ENCODE peak calls at places on chromosome 17, in nine cellular contexts. D, Y, S, U, J, M, Z, F and O are unnamed samples.

GRCh38 chr17:55005520-55005919 is 37.0 kb downstream of the STXBP4 start:
- DNase-seq in J (no peak), D (no peak), U (no peak), M (no peak), Z (no peak), S (peak), Y (no peak), F (no peak), O (no peak)

GRCh38 chr17:3557768-3558583 is at the start of gene TRPV3:
- DNase-seq in S (no peak), J (peak), M (peak), D (no peak), U (no peak), Z (no peak), Y (peak), F (no peak), O (no peak)

GRCh38 chr17:47948706-47949196 is 7.4 kb downstream of the PNPO start:
- DNase-seq in Z (no peak), D (peak), S (no peak), F (no peak), U (no peak), Y (peak), M (peak), J (peak), O (no peak)

GRCh38 chr17:78411241-78411855 is 32.9 kb downstream of the PGS1 start:
- DNase-seq in F (no peak), J (peak), Y (no peak), M (peak), U (no peak), S (no peak), D (no peak), Z (no peak), O (no peak)

GRCh38 chr17:74429604-74430384 is 2.1 kb upstream of the GPRC5C start:
- DNase-seq in Y (no peak), U (no peak), M (peak), Z (no peak), F (no peak), J (no peak), D (no peak), S (no peak), O (no peak)

GRCh38 chr17:35297666-35298065 is 54.8 kb downstream of the SLFN5 start:
- DNase-seq in D (no peak), S (no peak), F (no peak), Y (no peak), Z (no peak), M (no peak), J (no peak), U (no peak), O (no peak)

GRCh38 chr17:75159196-75160031 is 5.1 kb upstream of the JPT1 start:
- DNase-seq in U (no peak), F (peak), J (peak), S (no peak), Z (no peak), Y (peak), M (peak), D (no peak), O (no peak)

GRCh38 chr17:71703701-71704100 is 417.1 kb upstream of the SOX9 start:
- DNase-seq in M (no peak), U (no peak), Z (no peak), J (no peak), D (no peak), Y (no peak), S (no peak), F (no peak), O (no peak)

GRCh38 chr17:42313773-42314566 is 25.7 kb downstream of the STAT5A start:
- DNase-seq in D (no peak), U (no peak), S (no peak), F (no peak), Y (no peak), Z (no peak), J (no peak), M (peak), O (no peak)

GRCh38 chr17:20208717-20209116 is 199.6 kb downstream of the SPECC1 start:
- DNase-seq in M (peak), J (no peak), D (no peak), Z (no peak), S (no peak), Y (no peak), U (no peak), F (no peak), O (no peak)

GRCh38 chr17:19014628-19015215 is 10.2 kb upstream of the FAM83G start:
- DNase-seq in D (no peak), F (no peak), M (peak), Z (no peak), Y (no peak), S (no peak), U (no peak), J (no peak), O (no peak)

GRCh38 chr17:6574689-6575595 is 18.6 kb upstream of the PITPNM3 start:
- DNase-seq in S (peak), U (no peak), F (no peak), D (no peak), Y (no peak), M (peak), J (no peak), Z (no peak), O (no peak)

GRCh38 chr17:39939588-39940419 is 12.3 kb downstream of the LRRC3C start:
- DNase-seq in J (no peak), D (peak), U (no peak), Y (no peak), F (no peak), Z (no peak), S (peak), M (no peak), O (no peak)

GRCh38 chr17:51044964-51045363 is 75.7 kb downstream of the SPAG9 start:
- DNase-seq in F (no peak), U (no peak), D (no peak), Y (no peak), S (no peak), M (no peak), Z (no peak), J (no peak), O (no peak)

GRCh38 chr17:19533718-19534561 is at the start of gene SLC47A1:
- DNase-seq in D (peak), Y (no peak), F (no peak), U (no peak), Z (no peak), M (peak), S (no peak), J (no peak), O (no peak)

GRCh38 chr17:3981455-3981854 is 17.2 kb upstream of the ATP2A3 start:
- DNase-seq in S (no peak), Y (no peak), J (peak), F (no peak), U (no peak), M (no peak), D (no peak), Z (no peak), O (peak)

GRCh38 chr17:7056386-7056785 is 12.5 kb upstream of the SLC16A11 start:
- DNase-seq in J (no peak), Y (peak), F (no peak), Z (no peak), M (no peak), S (no peak), D (no peak), U (no peak), O (no peak)

GRCh38 chr17:10761281-10761680 is 31.5 kb upstream of the TMEM220 start:
- DNase-seq in Z (peak), M (no peak), U (no peak), D (no peak), Y (no peak), J (no peak), F (no peak), S (no peak), O (no peak)

GRCh38 chr17:36149296-36149820 is 27.1 kb downstream of the TBC1D3B start:
- DNase-seq in Y (no peak), J (no peak), S (peak), M (peak), U (peak), D (no peak), F (no peak), Z (peak), O (no peak)

GRCh38 chr17:33396818-33397217 is 103.7 kb upstream of the ASIC2 start:
- DNase-seq in Z (no peak), Y (no peak), M (no peak), D (no peak), U (no peak), S (no peak), J (no peak), F (no peak), O (no peak)

GRCh38 chr17:9959377-9959981 is 54.4 kb upstream of the RCVRN start:
- DNase-seq in F (no peak), U (peak), S (peak), J (no peak), Y (no peak), D (peak), Z (no peak), M (peak), O (no peak)

GRCh38 chr17:2954898-2955445 is 108.4 kb downstream of the OR1D5 start:
- DNase-seq in D (peak), M (no peak), Y (peak), J (no peak), Z (peak), S (peak), U (no peak), F (peak), O (no peak)

GRCh38 chr17:72139213-72139612 is 18.4 kb downstream of the SOX9 start:
- DNase-seq in D (no peak), Z (no peak), F (no peak), M (no peak), Y (peak), U (no peak), J (no peak), S (no peak), O (no peak)

GRCh38 chr17:6249747-6250146 is 179.6 kb downstream of the WSCD1 start:
- DNase-seq in D (no peak), Z (no peak), F (no peak), Y (no peak), S (no peak), J (no peak), U (no peak), M (peak), O (no peak)

GRCh38 chr17:59365383-59365981 is 34.0 kb downstream of the YPEL2 start:
- DNase-seq in F (no peak), J (no peak), U (no peak), Y (no peak), S (peak), Z (peak), D (no peak), M (peak), O (no peak)

GRCh38 chr17:9037741-9038140 is 16.4 kb downstream of the NTN1 start:
- DNase-seq in S (peak), Y (no peak), M (no peak), U (no peak), J (no peak), D (no peak), Z (no peak), F (no peak), O (no peak)

GRCh38 chr17:3727041-3727440 is 3.3 kb downstream of the HASPIN start:
- DNase-seq in M (no peak), D (no peak), F (no peak), S (no peak), Z (no peak), J (no peak), Y (no peak), U (no peak), O (no peak)

GRCh38 chr17:75566456-75567233 is 21.0 kb upstream of the MYO15B start:
- DNase-seq in Z (no peak), S (no peak), D (no peak), J (no peak), U (no peak), M (no peak), Y (no peak), F (no peak), O (no peak)

GRCh38 chr17:42519546-42520444 is 16.2 kb upstream of the NAGLU start:
- DNase-seq in Y (peak), J (peak), S (no peak), U (peak), Z (peak), D (peak), F (peak), M (peak), O (peak)

GRCh38 chr17:63203652-63204051 is 237.6 kb downstream of the TANC2 start:
- DNase-seq in U (no peak), Z (no peak), M (no peak), D (no peak), F (no peak), Y (no peak), J (no peak), S (no peak), O (no peak)

GRCh38 chr17:70181866-70182265 is 12.5 kb downstream of the KCNJ2 start:
- DNase-seq in S (no peak), M (no peak), J (no peak), F (no peak), Y (no peak), D (no peak), U (no peak), Z (no peak), O (no peak)

GRCh38 chr17:39674702-39675389 is 6.6 kb downstream of the PNMT start:
- DNase-seq in S (no peak), F (no peak), Z (no peak), J (peak), M (no peak), D (no peak), U (no peak), Y (peak), O (peak)

GRCh38 chr17:17846645-17847044 is 9.9 kb upstream of the SREBF1 start:
- DNase-seq in Z (no peak), Y (no peak), F (no peak), J (no peak), U (no peak), S (no peak), D (no peak), M (no peak), O (no peak)

GRCh38 chr17:49342575-49342936 is 19.5 kb downstream of the ZNF652 start:
- DNase-seq in F (no peak), Y (no peak), M (no peak), D (no peak), U (no peak), Z (no peak), S (no peak), J (no peak), O (no peak)

GRCh38 chr17:40106760-40107265 is 6.4 kb upstream of the NR1D1 start:
- DNase-seq in U (peak), D (no peak), Z (no peak), M (no peak), J (no peak), F (no peak), S (no peak), Y (no peak), O (peak)

GRCh38 chr17:8223356-8224063 is 13.1 kb upstream of the AURKB start:
- DNase-seq in J (no peak), D (peak), M (peak), S (peak), Y (peak), Z (peak), F (peak), U (peak), O (no peak)

DNA sequence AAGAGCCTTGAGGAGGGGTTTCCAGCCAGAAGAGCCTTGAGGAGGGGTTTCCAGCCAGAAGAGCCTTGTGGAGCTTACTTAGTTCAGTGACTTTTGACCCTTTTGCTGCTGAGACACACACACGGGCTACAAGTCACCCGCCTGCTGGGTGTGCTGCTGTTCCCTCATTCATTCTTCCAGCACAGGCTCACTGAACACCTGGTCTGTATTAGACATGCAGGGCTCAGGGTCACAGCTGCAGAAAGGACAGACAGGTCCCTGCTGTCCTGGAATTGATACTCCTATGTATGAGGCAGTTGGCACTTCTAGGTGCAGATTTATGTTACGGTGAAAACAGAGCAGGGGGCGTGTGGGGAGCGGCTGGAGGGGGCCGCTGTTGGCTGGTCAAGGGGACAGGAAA is 6.7 kb downstream of the CACNG4 start:
- DNase-seq in Y (no peak), D (no peak), S (no peak), Z (no peak), M (no peak), F (no peak), U (no peak), J (no peak), O (no peak)
- TF ChIP-seq CTCF in Y (no peak), D (no peak), S (no peak), Z (no peak), M (no peak), F (no peak), U (no peak), J (no peak), O (no peak)

GRCh38 chr17:60523822-60524221 is 2.2 kb downstream of the APPBP2 start:
- DNase-seq in F (no peak), Z (no peak), M (no peak), U (no peak), J (no peak), D (no peak), S (no peak), Y (no peak), O (no peak)
- H3K4me3 ChIP-seq in F (peak), Z (peak), M (no peak), U (peak), J (peak), D (peak), S (peak), Y (peak), O (peak)

GRCh38 chr17:15945493-15946209 is 721 bp downstream of the ADORA2B start:
- DNase-seq in Z (peak), S (no peak), D (peak), F (no peak), Y (no peak), U (no peak), J (peak), M (peak), O (no peak)
- H3K27ac ChIP-seq in Z (peak), S (peak), D (peak), F (peak), Y (peak), U (no peak), J (peak), M (no peak), O (no peak)

DNA sequence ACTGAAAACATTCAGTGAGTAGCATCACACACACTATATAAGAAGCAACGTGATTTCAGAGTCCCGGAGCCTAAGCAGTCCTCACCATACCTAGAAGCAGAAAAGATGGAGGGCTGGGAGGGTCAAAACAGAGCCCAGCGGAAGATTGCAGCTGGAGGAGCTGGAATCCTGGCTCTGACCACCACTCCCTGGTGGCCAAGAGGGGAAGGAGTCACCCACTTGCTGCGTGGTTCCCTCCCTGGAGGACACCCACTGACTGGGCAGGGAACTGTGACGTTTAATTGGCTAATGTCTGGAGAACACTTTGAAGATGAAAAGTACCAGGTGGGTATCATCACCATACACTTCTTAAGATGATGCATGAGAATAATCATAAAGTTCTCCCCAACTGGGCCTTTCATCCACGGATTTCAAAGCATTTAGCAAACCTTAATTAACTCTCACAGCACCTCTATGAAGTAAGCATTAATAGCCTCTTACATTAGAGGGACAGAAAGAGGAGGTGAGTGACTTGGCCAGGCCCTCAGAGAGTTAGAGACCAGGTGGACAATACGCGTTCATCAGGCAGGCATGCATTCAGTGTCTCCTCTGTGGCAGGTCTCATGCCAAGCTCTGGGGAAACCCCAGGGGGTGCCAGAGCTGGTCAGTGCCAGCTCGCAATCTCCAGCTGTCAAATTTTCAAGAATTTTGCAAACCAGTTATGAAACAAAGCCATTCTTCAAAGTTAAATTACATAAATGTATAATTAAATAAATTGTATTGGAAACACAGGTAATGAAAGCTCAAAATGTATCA is 137.9 kb downstream of the AXIN2 start:
- DNase-seq in D (no peak), Z (no peak), Y (no peak), F (no peak), S (no peak), M (no peak), J (no peak), U (no peak), O (no peak)
- TF ChIP-seq CTCF in D (no peak), Z (no peak), Y (no peak), F (no peak), S (no peak), M (no peak), J (no peak), U (no peak), O (no peak)

GRCh38 chr17:83109793-83110645 is 30.6 kb downstream of the METRNL start:
- DNase-seq in U (peak), D (peak), J (peak), Y (peak), Z (peak), F (peak), M (peak), S (no peak), O (peak)
- H3K4me3 ChIP-seq in U (peak), D (peak), J (no peak), Y (peak), Z (peak), F (peak), M (no peak), S (no peak), O (peak)

GRCh38 chr17:45287526-45288264 is 25.8 kb upstream of the SPATA32 start:
- DNase-seq in Z (no peak), J (no peak), D (no peak), U (no peak), F (no peak), Y (no peak), S (no peak), M (peak), O (no peak)
- H3K27ac ChIP-seq in Z (peak), J (peak), D (no peak), U (no peak), F (no peak), Y (no peak), S (no peak), M (no peak), O (no peak)

GRCh38 chr17:64773836-64774761 is 112.0 kb upstream of the SMURF2 start:
- DNase-seq in F (peak), Y (peak), U (no peak), J (peak), S (peak), M (no peak), D (peak), Z (no peak), O (no peak)
- TF ChIP-seq CTCF in F (no peak), Y (peak), U (no peak), J (peak), S (no peak), M (peak), D (peak), Z (no peak), O (no peak)

GRCh38 chr17:61455754-61456681 is 3.8 kb downstream of the TBX4 start:
- DNase-seq in D (no peak), M (no peak), Z (peak), J (peak), Y (no peak), F (no peak), S (no peak), U (no peak), O (peak)

GRCh38 chr17:61452301-61453290 is at the start of gene TBX4:
- DNase-seq in U (no peak), Y (no peak), Z (peak), F (no peak), J (no peak), M (no peak), S (no peak), D (no peak), O (peak)

GRCh38 chr17:61453563-61453962 is 1.3 kb downstream of the TBX4 start:
- DNase-seq in F (no peak), S (no peak), D (no peak), J (no peak), U (no peak), Y (no peak), M (no peak), Z (no peak), O (no peak)

GRCh38 chr17:61454932-61455753 is 2.9 kb downstream of the TBX4 start:
- DNase-seq in J (no peak), M (no peak), Z (peak), D (no peak), F (peak), S (no peak), Y (no peak), U (no peak), O (peak)

GRCh38 chr17:61454095-61454931 is 2.1 kb downstream of the TBX4 start:
- DNase-seq in Y (no peak), F (peak), D (no peak), J (no peak), U (no peak), S (no peak), Z (peak), M (no peak), O (peak)
- H3K4me3 ChIP-seq in Y (no peak), F (peak), D (no peak), J (no peak), U (no peak), S (no peak), Z (no peak), M (no peak), O (peak)